ENCODE peak calls at places on chromosomes 7 and 10, in nine cellular contexts. One of them, this sample, is unnamed.

GRCh38 chr7:156927571-156928405 is 21.7 kb upstream of the NOM1 start:
- DNase-seq in lung: no peak
- DNase-seq in brain microvascular endothelial cell: no peak
- DNase-seq in aorta: no peak
- DNase-seq in body of pancreas: no peak
- DNase-seq in caudate nucleus: no peak
- DNase-seq in fibroblast of lung: no peak
- DNase-seq in H9: no peak
- DNase-seq in kidney: no peak
- DNase-seq in this sample: no peak

GRCh38 chr7:50792342-50793114 is 9.8 kb upstream of the GRB10 start:
- DNase-seq in lung: peak; percentile 46
- DNase-seq in caudate nucleus: no peak
- DNase-seq in kidney: peak; percentile 78
- DNase-seq in body of pancreas: peak; percentile 33
- DNase-seq in fibroblast of lung: peak; percentile 72
- DNase-seq in H9: no peak
- DNase-seq in aorta: peak; percentile 59
- DNase-seq in brain microvascular endothelial cell: peak; percentile 51
- DNase-seq in this sample: no peak

GRCh38 chr7:139696547-139696946 is 81.3 kb downstream of the HIPK2 start:
- DNase-seq in kidney: no peak
- DNase-seq in H9: no peak
- DNase-seq in aorta: no peak
- DNase-seq in brain microvascular endothelial cell: no peak
- DNase-seq in lung: no peak
- DNase-seq in fibroblast of lung: no peak
- DNase-seq in body of pancreas: no peak
- DNase-seq in caudate nucleus: no peak
- DNase-seq in this sample: no peak

GRCh38 chr10:67936416-67936815 is 52.0 kb downstream of the SIRT1 start:
- DNase-seq in body of pancreas: no peak
- DNase-seq in H9: no peak
- DNase-seq in lung: no peak
- DNase-seq in brain microvascular endothelial cell: peak; percentile 11
- DNase-seq in caudate nucleus: no peak
- DNase-seq in fibroblast of lung: peak; percentile 51
- DNase-seq in aorta: no peak
- DNase-seq in kidney: no peak
- DNase-seq in this sample: no peak

GRCh38 chr10:110629680-110630191 is 14.4 kb upstream of the RBM20 start:
- DNase-seq in kidney: no peak
- DNase-seq in H9: no peak
- DNase-seq in fibroblast of lung: peak; percentile 93
- DNase-seq in caudate nucleus: no peak
- DNase-seq in body of pancreas: peak; percentile 20
- DNase-seq in lung: no peak
- DNase-seq in brain microvascular endothelial cell: peak; percentile 88
- DNase-seq in aorta: no peak
- DNase-seq in this sample: no peak

GRCh38 chr10:1050145-1050544 is 1.2 kb upstream of the IDI1 start:
- DNase-seq in H9: no peak
- DNase-seq in aorta: no peak
- DNase-seq in fibroblast of lung: peak; percentile 29
- DNase-seq in brain microvascular endothelial cell: no peak
- DNase-seq in lung: no peak
- DNase-seq in kidney: no peak
- DNase-seq in body of pancreas: no peak
- DNase-seq in caudate nucleus: no peak
- DNase-seq in this sample: no peak

GRCh38 chr10:105068497-105068896 is 427.4 kb downstream of the SORCS3 start:
- DNase-seq in body of pancreas: no peak
- DNase-seq in lung: no peak
- DNase-seq in fibroblast of lung: peak; percentile 81
- DNase-seq in caudate nucleus: no peak
- DNase-seq in brain microvascular endothelial cell: no peak
- DNase-seq in aorta: no peak
- DNase-seq in kidney: no peak
- DNase-seq in H9: no peak
- DNase-seq in this sample: no peak

GRCh38 chr10:51389415-51390342 is 309.7 kb downstream of the CSTF2T start:
- DNase-seq in fibroblast of lung: peak; percentile 100
- DNase-seq in H9: peak; percentile 68
- DNase-seq in caudate nucleus: no peak
- DNase-seq in body of pancreas: peak; percentile 36
- DNase-seq in aorta: peak; percentile 47
- DNase-seq in lung: no peak
- DNase-seq in brain microvascular endothelial cell: peak; percentile 91
- DNase-seq in kidney: no peak
- DNase-seq in this sample: no peak

GRCh38 chr10:93596539-93596938 is 4.5 kb downstream of the RBP4 start:
- DNase-seq in kidney: no peak
- DNase-seq in brain microvascular endothelial cell: no peak
- DNase-seq in caudate nucleus: no peak
- DNase-seq in lung: no peak
- DNase-seq in fibroblast of lung: no peak
- DNase-seq in aorta: no peak
- DNase-seq in H9: peak; percentile 73
- DNase-seq in body of pancreas: no peak
- DNase-seq in this sample: no peak

GRCh38 chr7:107966701-107967100 is 36.3 kb downstream of the LAMB1 start:
- DNase-seq in kidney: no peak
- DNase-seq in brain microvascular endothelial cell: peak; percentile 93
- DNase-seq in lung: no peak
- DNase-seq in caudate nucleus: no peak
- DNase-seq in fibroblast of lung: peak; percentile 96
- DNase-seq in H9: peak; percentile 61
- DNase-seq in body of pancreas: no peak
- DNase-seq in aorta: peak; percentile 55
- DNase-seq in this sample: no peak

GRCh38 chr7:86963599-86964230 is 95.7 kb downstream of the ELAPOR2 start:
- DNase-seq in H9: no peak
- DNase-seq in lung: no peak
- DNase-seq in aorta: no peak
- DNase-seq in fibroblast of lung: peak; percentile 21
- DNase-seq in brain microvascular endothelial cell: no peak
- DNase-seq in kidney: no peak
- DNase-seq in caudate nucleus: no peak
- DNase-seq in body of pancreas: no peak
- DNase-seq in this sample: no peak

GRCh38 chr7:92296898-92297435 is 51.2 kb downstream of the ANKIB1 start:
- DNase-seq in H9: no peak
- DNase-seq in brain microvascular endothelial cell: no peak
- DNase-seq in kidney: no peak
- DNase-seq in lung: no peak
- DNase-seq in fibroblast of lung: no peak
- DNase-seq in body of pancreas: no peak
- DNase-seq in aorta: no peak
- DNase-seq in caudate nucleus: no peak
- DNase-seq in this sample: no peak

GRCh38 chr10:8072211-8072610 is 17.7 kb downstream of the GATA3 start:
- DNase-seq in lung: no peak
- DNase-seq in kidney: no peak
- DNase-seq in caudate nucleus: no peak
- DNase-seq in brain microvascular endothelial cell: no peak
- DNase-seq in H9: no peak
- DNase-seq in fibroblast of lung: no peak
- DNase-seq in body of pancreas: no peak
- DNase-seq in aorta: no peak
- DNase-seq in this sample: no peak

GRCh38 chr7:11373546-11374142 is 400.0 kb downstream of the PHF14 start:
- DNase-seq in H9: no peak
- DNase-seq in lung: no peak
- DNase-seq in brain microvascular endothelial cell: no peak
- DNase-seq in caudate nucleus: no peak
- DNase-seq in kidney: no peak
- DNase-seq in body of pancreas: no peak
- DNase-seq in aorta: no peak
- DNase-seq in fibroblast of lung: peak; percentile 10
- DNase-seq in this sample: no peak

GRCh38 chr7:155653773-155654172 is 9.3 kb downstream of the RBM33 start:
- DNase-seq in fibroblast of lung: peak; percentile 16
- DNase-seq in kidney: no peak
- DNase-seq in lung: peak; percentile 74
- DNase-seq in brain microvascular endothelial cell: no peak
- DNase-seq in aorta: no peak
- DNase-seq in caudate nucleus: no peak
- DNase-seq in body of pancreas: no peak
- DNase-seq in H9: no peak
- DNase-seq in this sample: no peak

GRCh38 chr7:41817386-41817785 is 114.5 kb upstream of the INHBA start:
- DNase-seq in fibroblast of lung: peak; percentile 89
- DNase-seq in H9: no peak
- DNase-seq in kidney: no peak
- DNase-seq in lung: no peak
- DNase-seq in caudate nucleus: no peak
- DNase-seq in body of pancreas: no peak
- DNase-seq in brain microvascular endothelial cell: peak; percentile 70
- DNase-seq in aorta: no peak
- DNase-seq in this sample: no peak

GRCh38 chr7:142915315-142915714 is 18.2 kb downstream of the TRPV5 start:
- DNase-seq in H9: no peak
- DNase-seq in body of pancreas: no peak
- DNase-seq in lung: no peak
- DNase-seq in kidney: no peak
- DNase-seq in brain microvascular endothelial cell: no peak
- DNase-seq in fibroblast of lung: no peak
- DNase-seq in caudate nucleus: no peak
- DNase-seq in aorta: no peak
- DNase-seq in this sample: no peak
- H3K27ac ChIP-seq in H9: no peak overlapping the region
- H3K27ac ChIP-seq in body of pancreas: no peak overlapping the region
- H3K27ac ChIP-seq in lung: no peak overlapping the region
- H3K27ac ChIP-seq in kidney: no peak overlapping the region
- H3K27ac ChIP-seq in brain microvascular endothelial cell: no peak overlapping the region
- H3K27ac ChIP-seq in fibroblast of lung: no peak overlapping the region
- H3K27ac ChIP-seq in caudate nucleus: no peak overlapping the region
- H3K27ac ChIP-seq in aorta: no peak overlapping the region
- H3K27ac ChIP-seq in this sample: no peak overlapping the region

DNA sequence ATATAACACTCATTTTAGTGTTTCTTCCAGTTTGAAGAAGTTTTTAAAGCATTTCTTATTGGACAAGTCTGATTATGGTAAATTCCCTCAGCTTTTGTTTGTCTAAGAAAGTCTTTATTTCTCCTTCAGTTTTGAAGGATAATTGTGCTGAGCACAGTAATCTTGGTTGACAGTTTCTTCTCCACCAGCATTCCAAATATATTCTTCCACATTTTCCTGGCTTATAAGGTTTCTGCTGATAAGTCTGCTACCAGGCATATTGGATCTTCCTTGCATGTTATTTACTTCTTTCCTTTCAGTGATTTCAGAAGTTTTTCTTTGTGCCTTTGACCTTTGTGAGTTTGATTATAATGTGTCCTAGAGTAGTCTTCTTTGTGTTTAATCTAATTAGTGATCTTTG is 210.7 kb downstream of the ADK start:
- DNase-seq in aorta: no peak
- DNase-seq in lung: no peak
- DNase-seq in body of pancreas: no peak
- DNase-seq in caudate nucleus: no peak
- DNase-seq in fibroblast of lung: no peak
- DNase-seq in H9: no peak
- DNase-seq in brain microvascular endothelial cell: no peak
- DNase-seq in kidney: no peak
- DNase-seq in this sample: no peak
- H3K27ac ChIP-seq in aorta: no peak overlapping the region
- H3K27ac ChIP-seq in lung: no peak overlapping the region
- H3K27ac ChIP-seq in body of pancreas: no peak overlapping the region
- H3K27ac ChIP-seq in caudate nucleus: no peak overlapping the region
- H3K27ac ChIP-seq in fibroblast of lung: no peak overlapping the region
- H3K27ac ChIP-seq in H9: no peak overlapping the region
- H3K27ac ChIP-seq in brain microvascular endothelial cell: no peak overlapping the region
- H3K27ac ChIP-seq in kidney: no peak overlapping the region
- H3K27ac ChIP-seq in this sample: no peak overlapping the region

GRCh38 chr10:101489355-101489754 is 98.7 kb downstream of the POLL start:
- DNase-seq in caudate nucleus: no peak
- DNase-seq in aorta: no peak
- DNase-seq in body of pancreas: no peak
- DNase-seq in lung: no peak
- DNase-seq in H9: no peak
- DNase-seq in kidney: no peak
- DNase-seq in brain microvascular endothelial cell: no peak
- DNase-seq in fibroblast of lung: peak; percentile 20
- DNase-seq in this sample: no peak
- H3K27ac ChIP-seq in caudate nucleus: no peak overlapping the region
- H3K27ac ChIP-seq in aorta: no peak overlapping the region
- H3K27ac ChIP-seq in body of pancreas: no peak overlapping the region
- H3K27ac ChIP-seq in lung: no peak overlapping the region
- H3K27ac ChIP-seq in H9: no peak overlapping the region
- H3K27ac ChIP-seq in kidney: no peak overlapping the region
- H3K27ac ChIP-seq in brain microvascular endothelial cell: no peak overlapping the region
- H3K27ac ChIP-seq in fibroblast of lung: no peak overlapping the region
- H3K27ac ChIP-seq in this sample: no peak overlapping the region

GRCh38 chr10:127991543-127992255 is 84.8 kb downstream of the PTPRE start:
- DNase-seq in brain microvascular endothelial cell: no peak
- DNase-seq in lung: no peak
- DNase-seq in aorta: no peak
- DNase-seq in fibroblast of lung: peak; percentile 70
- DNase-seq in kidney: no peak
- DNase-seq in body of pancreas: no peak
- DNase-seq in caudate nucleus: no peak
- DNase-seq in H9: no peak
- DNase-seq in this sample: no peak

GRCh38 chr10:127993281-127993680 is 86.4 kb downstream of the PTPRE start:
- DNase-seq in fibroblast of lung: no peak
- DNase-seq in brain microvascular endothelial cell: no peak
- DNase-seq in aorta: no peak
- DNase-seq in caudate nucleus: no peak
- DNase-seq in lung: no peak
- DNase-seq in body of pancreas: no peak
- DNase-seq in kidney: no peak
- DNase-seq in H9: no peak
- DNase-seq in this sample: no peak

GRCh38 chr10:127990846-127991542 is 84.1 kb downstream of the PTPRE start:
- DNase-seq in caudate nucleus: no peak
- DNase-seq in lung: peak; percentile 55
- DNase-seq in body of pancreas: no peak
- DNase-seq in fibroblast of lung: peak; percentile 98
- DNase-seq in aorta: no peak
- DNase-seq in kidney: no peak
- DNase-seq in brain microvascular endothelial cell: peak; percentile 94
- DNase-seq in H9: no peak
- DNase-seq in this sample: no peak

GRCh38 chr10:127989481-127989964 is 82.6 kb downstream of the PTPRE start:
- DNase-seq in brain microvascular endothelial cell: no peak
- DNase-seq in lung: no peak
- DNase-seq in H9: no peak
- DNase-seq in fibroblast of lung: peak; percentile 68
- DNase-seq in kidney: no peak
- DNase-seq in aorta: no peak
- DNase-seq in caudate nucleus: no peak
- DNase-seq in body of pancreas: no peak
- DNase-seq in this sample: no peak

DNA sequence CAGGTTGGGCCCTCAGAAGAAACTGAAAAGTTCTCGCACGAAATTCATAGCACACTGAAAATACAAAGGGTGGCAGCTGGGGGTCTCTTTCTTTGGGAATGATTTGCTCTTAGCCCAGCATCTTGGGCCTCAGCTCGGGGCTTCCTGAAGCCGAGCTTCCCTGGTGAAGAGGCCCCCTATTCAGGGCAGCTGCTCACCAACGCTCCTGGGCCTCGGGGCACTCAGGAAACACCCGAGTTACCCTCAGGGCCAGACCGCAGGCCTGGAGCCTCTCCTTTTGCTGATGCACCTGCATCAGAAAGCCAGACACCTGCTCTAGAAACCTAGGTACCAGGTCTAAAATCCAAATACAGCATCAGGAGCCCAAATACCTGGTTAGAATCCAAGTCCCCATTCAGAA is 85.5 kb downstream of the PTPRE start:
- DNase-seq in body of pancreas: no peak
- DNase-seq in H9: no peak
- DNase-seq in aorta: no peak
- DNase-seq in fibroblast of lung: no peak
- DNase-seq in kidney: no peak
- DNase-seq in caudate nucleus: no peak
- DNase-seq in lung: no peak
- DNase-seq in brain microvascular endothelial cell: no peak
- DNase-seq in this sample: no peak
- H3K27ac ChIP-seq in body of pancreas: no peak overlapping the region
- H3K27ac ChIP-seq in H9: no peak overlapping the region
- H3K27ac ChIP-seq in aorta: no peak overlapping the region
- H3K27ac ChIP-seq in fibroblast of lung: no peak overlapping the region
- H3K27ac ChIP-seq in kidney: no peak overlapping the region
- H3K27ac ChIP-seq in caudate nucleus: no peak overlapping the region
- H3K27ac ChIP-seq in lung: peak overlapping the region; percentile 91
- H3K27ac ChIP-seq in brain microvascular endothelial cell: peak overlapping the region; percentile 99
- H3K27ac ChIP-seq in this sample: peak overlapping the region; percentile 65

This sample was measured in right atrium auricular region.